ENCODE peak calls at places on chromosomes 5 and 9, in ten cellular contexts. One of them, this sample, is unnamed.

GRCh38 chr5:50724-51499 is 41.1 kb upstream of the PLEKHG4B start:
- DNase-seq in CD4-positive, alpha-beta T cell: no peak
- DNase-seq in HS-27A: no peak
- DNase-seq in NCI-H446 treated with DMSO at 0.1 percent for 48 hours: no peak
- DNase-seq in naive thymus-derived CD4-positive, alpha-beta T cell: no peak
- DNase-seq in nucleus accumbens: no peak
- DNase-seq in RWPE1: no peak
- DNase-seq in stimulated activated CD8-positive, alpha-beta memory T cell treated with anti-CD3 and anti-CD28 coated beads, Interleukin-15, amount 100 ng/mL, for 24 hours: no peak
- DNase-seq in AG09309: no peak
- DNase-seq in amniotic stem cell: no peak
- DNase-seq in this sample: no peak

GRCh38 chr9:116700882-116701836 is 14.1 kb downstream of the TRIM32 start:
- DNase-seq in CD4-positive, alpha-beta T cell: no peak
- DNase-seq in HS-27A: no peak
- DNase-seq in NCI-H446 treated with DMSO at 0.1 percent for 48 hours: no peak
- DNase-seq in naive thymus-derived CD4-positive, alpha-beta T cell: no peak
- DNase-seq in nucleus accumbens: no peak
- DNase-seq in RWPE1: no peak
- DNase-seq in stimulated activated CD8-positive, alpha-beta memory T cell treated with anti-CD3 and anti-CD28 coated beads, Interleukin-15, amount 100 ng/mL, for 24 hours: no peak
- DNase-seq in AG09309: no peak
- DNase-seq in amniotic stem cell: no peak
- DNase-seq in this sample: no peak

GRCh38 chr9:70484232-70485130 is 70.0 kb upstream of the KLF9 start:
- DNase-seq in CD4-positive, alpha-beta T cell: no peak
- DNase-seq in HS-27A: no peak
- DNase-seq in NCI-H446 treated with DMSO at 0.1 percent for 48 hours: no peak
- DNase-seq in naive thymus-derived CD4-positive, alpha-beta T cell: no peak
- DNase-seq in nucleus accumbens: no peak
- DNase-seq in RWPE1: peak
- DNase-seq in stimulated activated CD8-positive, alpha-beta memory T cell treated with anti-CD3 and anti-CD28 coated beads, Interleukin-15, amount 100 ng/mL, for 24 hours: no peak
- DNase-seq in AG09309: no peak
- DNase-seq in amniotic stem cell: no peak
- DNase-seq in this sample: peak

GRCh38 chr9:130934702-130935659 is 4.1 kb downstream of the FIBCD1 start:
- DNase-seq in CD4-positive, alpha-beta T cell: no peak
- DNase-seq in HS-27A: no peak
- DNase-seq in NCI-H446 treated with DMSO at 0.1 percent for 48 hours: no peak
- DNase-seq in naive thymus-derived CD4-positive, alpha-beta T cell: no peak
- DNase-seq in nucleus accumbens: no peak
- DNase-seq in RWPE1: peak
- DNase-seq in stimulated activated CD8-positive, alpha-beta memory T cell treated with anti-CD3 and anti-CD28 coated beads, Interleukin-15, amount 100 ng/mL, for 24 hours: no peak
- DNase-seq in AG09309: no peak
- DNase-seq in amniotic stem cell: no peak
- DNase-seq in this sample: no peak

GRCh38 chr5:127296321-127296720 is 5.7 kb downstream of the MEGF10 start:
- DNase-seq in CD4-positive, alpha-beta T cell: no peak
- DNase-seq in HS-27A: no peak
- DNase-seq in NCI-H446 treated with DMSO at 0.1 percent for 48 hours: no peak
- DNase-seq in naive thymus-derived CD4-positive, alpha-beta T cell: no peak
- DNase-seq in nucleus accumbens: no peak
- DNase-seq in RWPE1: peak
- DNase-seq in stimulated activated CD8-positive, alpha-beta memory T cell treated with anti-CD3 and anti-CD28 coated beads, Interleukin-15, amount 100 ng/mL, for 24 hours: no peak
- DNase-seq in AG09309: no peak
- DNase-seq in amniotic stem cell: no peak
- DNase-seq in this sample: peak

GRCh38 chr9:107447834-107448233 is 41.7 kb downstream of the KLF4 start:
- DNase-seq in CD4-positive, alpha-beta T cell: no peak
- DNase-seq in HS-27A: no peak
- DNase-seq in NCI-H446 treated with DMSO at 0.1 percent for 48 hours: no peak
- DNase-seq in naive thymus-derived CD4-positive, alpha-beta T cell: no peak
- DNase-seq in nucleus accumbens: no peak
- DNase-seq in RWPE1: no peak
- DNase-seq in stimulated activated CD8-positive, alpha-beta memory T cell treated with anti-CD3 and anti-CD28 coated beads, Interleukin-15, amount 100 ng/mL, for 24 hours: no peak
- DNase-seq in AG09309: no peak
- DNase-seq in amniotic stem cell: no peak
- DNase-seq in this sample: peak

GRCh38 chr9:131668439-131669233 is 71.2 kb downstream of the RAPGEF1 start:
- DNase-seq in CD4-positive, alpha-beta T cell: peak
- DNase-seq in HS-27A: peak
- DNase-seq in NCI-H446 treated with DMSO at 0.1 percent for 48 hours: no peak
- DNase-seq in naive thymus-derived CD4-positive, alpha-beta T cell: peak
- DNase-seq in nucleus accumbens: no peak
- DNase-seq in RWPE1: peak
- DNase-seq in stimulated activated CD8-positive, alpha-beta memory T cell treated with anti-CD3 and anti-CD28 coated beads, Interleukin-15, amount 100 ng/mL, for 24 hours: no peak
- DNase-seq in AG09309: no peak
- DNase-seq in amniotic stem cell: no peak
- DNase-seq in this sample: peak

GRCh38 chr9:101582593-101582992 is 12.2 kb downstream of the PPP3R2 start:
- DNase-seq in CD4-positive, alpha-beta T cell: no peak
- DNase-seq in HS-27A: no peak
- DNase-seq in NCI-H446 treated with DMSO at 0.1 percent for 48 hours: peak
- DNase-seq in naive thymus-derived CD4-positive, alpha-beta T cell: no peak
- DNase-seq in nucleus accumbens: no peak
- DNase-seq in RWPE1: peak
- DNase-seq in stimulated activated CD8-positive, alpha-beta memory T cell treated with anti-CD3 and anti-CD28 coated beads, Interleukin-15, amount 100 ng/mL, for 24 hours: no peak
- DNase-seq in AG09309: peak
- DNase-seq in amniotic stem cell: no peak
- DNase-seq in this sample: peak

GRCh38 chr5:33379757-33380156 is 61.0 kb upstream of the TARS1 start:
- DNase-seq in CD4-positive, alpha-beta T cell: no peak
- DNase-seq in HS-27A: peak
- DNase-seq in NCI-H446 treated with DMSO at 0.1 percent for 48 hours: no peak
- DNase-seq in naive thymus-derived CD4-positive, alpha-beta T cell: no peak
- DNase-seq in nucleus accumbens: no peak
- DNase-seq in RWPE1: no peak
- DNase-seq in stimulated activated CD8-positive, alpha-beta memory T cell treated with anti-CD3 and anti-CD28 coated beads, Interleukin-15, amount 100 ng/mL, for 24 hours: no peak
- DNase-seq in AG09309: no peak
- DNase-seq in amniotic stem cell: no peak
- DNase-seq in this sample: peak

GRCh38 chr9:130763585-130764200 is 70.1 kb downstream of the EXOSC2 start:
- DNase-seq in CD4-positive, alpha-beta T cell: no peak
- DNase-seq in HS-27A: no peak
- DNase-seq in NCI-H446 treated with DMSO at 0.1 percent for 48 hours: no peak
- DNase-seq in naive thymus-derived CD4-positive, alpha-beta T cell: no peak
- DNase-seq in nucleus accumbens: no peak
- DNase-seq in RWPE1: no peak
- DNase-seq in stimulated activated CD8-positive, alpha-beta memory T cell treated with anti-CD3 and anti-CD28 coated beads, Interleukin-15, amount 100 ng/mL, for 24 hours: no peak
- DNase-seq in AG09309: no peak
- DNase-seq in amniotic stem cell: no peak
- DNase-seq in this sample: no peak

GRCh38 chr5:32805966-32806626 is 95.0 kb downstream of the NPR3 start:
- DNase-seq in CD4-positive, alpha-beta T cell: no peak
- DNase-seq in HS-27A: no peak
- DNase-seq in NCI-H446 treated with DMSO at 0.1 percent for 48 hours: no peak
- DNase-seq in naive thymus-derived CD4-positive, alpha-beta T cell: no peak
- DNase-seq in nucleus accumbens: no peak
- DNase-seq in RWPE1: peak
- DNase-seq in stimulated activated CD8-positive, alpha-beta memory T cell treated with anti-CD3 and anti-CD28 coated beads, Interleukin-15, amount 100 ng/mL, for 24 hours: no peak
- DNase-seq in AG09309: peak
- DNase-seq in amniotic stem cell: peak
- DNase-seq in this sample: peak

GRCh38 chr5:1555808-1556681 is 32.3 kb upstream of the LPCAT1 start:
- DNase-seq in CD4-positive, alpha-beta T cell: no peak
- DNase-seq in HS-27A: no peak
- DNase-seq in NCI-H446 treated with DMSO at 0.1 percent for 48 hours: no peak
- DNase-seq in naive thymus-derived CD4-positive, alpha-beta T cell: no peak
- DNase-seq in nucleus accumbens: no peak
- DNase-seq in RWPE1: no peak
- DNase-seq in stimulated activated CD8-positive, alpha-beta memory T cell treated with anti-CD3 and anti-CD28 coated beads, Interleukin-15, amount 100 ng/mL, for 24 hours: no peak
- DNase-seq in AG09309: no peak
- DNase-seq in amniotic stem cell: no peak
- DNase-seq in this sample: no peak

GRCh38 chr9:132041825-132042224 is 37.8 kb downstream of the MED27 start:
- DNase-seq in CD4-positive, alpha-beta T cell: no peak
- DNase-seq in HS-27A: no peak
- DNase-seq in NCI-H446 treated with DMSO at 0.1 percent for 48 hours: no peak
- DNase-seq in naive thymus-derived CD4-positive, alpha-beta T cell: no peak
- DNase-seq in nucleus accumbens: no peak
- DNase-seq in RWPE1: no peak
- DNase-seq in stimulated activated CD8-positive, alpha-beta memory T cell treated with anti-CD3 and anti-CD28 coated beads, Interleukin-15, amount 100 ng/mL, for 24 hours: no peak
- DNase-seq in AG09309: no peak
- DNase-seq in amniotic stem cell: no peak
- DNase-seq in this sample: no peak

GRCh38 chr5:41406424-41406823 is 104.0 kb downstream of the PLCXD3 start:
- DNase-seq in CD4-positive, alpha-beta T cell: no peak
- DNase-seq in HS-27A: no peak
- DNase-seq in NCI-H446 treated with DMSO at 0.1 percent for 48 hours: no peak
- DNase-seq in naive thymus-derived CD4-positive, alpha-beta T cell: no peak
- DNase-seq in nucleus accumbens: no peak
- DNase-seq in RWPE1: no peak
- DNase-seq in stimulated activated CD8-positive, alpha-beta memory T cell treated with anti-CD3 and anti-CD28 coated beads, Interleukin-15, amount 100 ng/mL, for 24 hours: no peak
- DNase-seq in AG09309: no peak
- DNase-seq in amniotic stem cell: no peak
- DNase-seq in this sample: no peak

GRCh38 chr5:103041071-103041676 is 78.8 kb downstream of the GIN1 start:
- DNase-seq in CD4-positive, alpha-beta T cell: no peak
- DNase-seq in HS-27A: no peak
- DNase-seq in NCI-H446 treated with DMSO at 0.1 percent for 48 hours: peak
- DNase-seq in naive thymus-derived CD4-positive, alpha-beta T cell: no peak
- DNase-seq in nucleus accumbens: no peak
- DNase-seq in RWPE1: peak
- DNase-seq in stimulated activated CD8-positive, alpha-beta memory T cell treated with anti-CD3 and anti-CD28 coated beads, Interleukin-15, amount 100 ng/mL, for 24 hours: no peak
- DNase-seq in AG09309: peak
- DNase-seq in amniotic stem cell: no peak
- DNase-seq in this sample: peak

GRCh38 chr5:54176066-54176835 is 134.1 kb downstream of the ARL15 start:
- DNase-seq in CD4-positive, alpha-beta T cell: no peak
- DNase-seq in HS-27A: no peak
- DNase-seq in NCI-H446 treated with DMSO at 0.1 percent for 48 hours: no peak
- DNase-seq in naive thymus-derived CD4-positive, alpha-beta T cell: no peak
- DNase-seq in nucleus accumbens: no peak
- DNase-seq in RWPE1: no peak
- DNase-seq in stimulated activated CD8-positive, alpha-beta memory T cell treated with anti-CD3 and anti-CD28 coated beads, Interleukin-15, amount 100 ng/mL, for 24 hours: no peak
- DNase-seq in AG09309: no peak
- DNase-seq in amniotic stem cell: no peak
- DNase-seq in this sample: no peak

GRCh38 chr5:169020102-169020501 is 280.8 kb downstream of the SLIT3 start:
- DNase-seq in CD4-positive, alpha-beta T cell: no peak
- DNase-seq in HS-27A: no peak
- DNase-seq in NCI-H446 treated with DMSO at 0.1 percent for 48 hours: no peak
- DNase-seq in naive thymus-derived CD4-positive, alpha-beta T cell: no peak
- DNase-seq in nucleus accumbens: no peak
- DNase-seq in RWPE1: no peak
- DNase-seq in stimulated activated CD8-positive, alpha-beta memory T cell treated with anti-CD3 and anti-CD28 coated beads, Interleukin-15, amount 100 ng/mL, for 24 hours: no peak
- DNase-seq in AG09309: no peak
- DNase-seq in amniotic stem cell: no peak
- DNase-seq in this sample: no peak

GRCh38 chr5:146877783-146878470 is 630 bp downstream of the PPP2R2B start:
- DNase-seq in CD4-positive, alpha-beta T cell: peak
- DNase-seq in HS-27A: no peak
- DNase-seq in NCI-H446 treated with DMSO at 0.1 percent for 48 hours: no peak
- DNase-seq in naive thymus-derived CD4-positive, alpha-beta T cell: peak
- DNase-seq in nucleus accumbens: peak
- DNase-seq in RWPE1: peak
- DNase-seq in stimulated activated CD8-positive, alpha-beta memory T cell treated with anti-CD3 and anti-CD28 coated beads, Interleukin-15, amount 100 ng/mL, for 24 hours: no peak
- DNase-seq in AG09309: no peak
- DNase-seq in amniotic stem cell: no peak
- DNase-seq in this sample: no peak